ENCODE peak calls at places on chromosomes 3 and 15, in ten cellular contexts. L, P, N, R, K, H, Y, Q, J and I are unnamed samples.

GRCh38 chr3:197420566-197420965 is 122.2 kb upstream of the DLG1 start:
- DNase-seq in L (no peak), H (no peak), K (no peak), P (no peak), Q (no peak), J (no peak), Y (no peak), N (no peak), R (no peak), I (no peak)

GRCh38 chr15:61032600-61033286 is 196.4 kb downstream of the RORA start:
- DNase-seq in H (no peak), L (no peak), Q (no peak), N (peak), P (no peak), R (no peak), K (no peak), J (no peak), Y (no peak), I (peak)

GRCh38 chr15:94375997-94376396 is 144.6 kb downstream of the MCTP2 start:
- DNase-seq in L (no peak), R (no peak), Q (no peak), Y (no peak), J (no peak), P (peak), K (no peak), N (no peak), H (no peak), I (no peak)

GRCh38 chr3:153350420-153350819 is 188.4 kb downstream of the RAP2B start:
- DNase-seq in Q (no peak), K (peak), J (no peak), R (no peak), N (no peak), L (no peak), Y (no peak), P (no peak), H (no peak), I (no peak)

GRCh38 chr3:50675179-50676030 is 678 bp downstream of the DOCK3 start:
- DNase-seq in L (peak), K (no peak), Q (peak), H (peak), N (no peak), R (no peak), Y (no peak), J (peak), P (peak), I (no peak)

GRCh38 chr3:151443583-151443982 is 17.3 kb downstream of the IGSF10 start:
- DNase-seq in K (peak), P (peak), R (no peak), H (no peak), Y (no peak), J (no peak), N (no peak), L (no peak), Q (no peak), I (no peak)

GRCh38 chr3:122387709-122388108 is 3.7 kb downstream of the FAM162A start:
- DNase-seq in Y (no peak), R (no peak), J (no peak), N (no peak), L (no peak), P (no peak), Q (no peak), K (no peak), H (no peak), I (peak)

GRCh38 chr15:69983696-69984265 is 113.9 kb downstream of the TLE3 start:
- DNase-seq in L (no peak), R (no peak), N (no peak), Y (no peak), H (no peak), K (no peak), J (no peak), Q (no peak), P (no peak), I (no peak)

GRCh38 chr3:44019736-44020135 is 221.9 kb upstream of the TOPAZ1 start:
- DNase-seq in J (no peak), K (no peak), N (no peak), Y (no peak), L (no peak), P (peak), Q (no peak), H (no peak), R (no peak), I (no peak)

GRCh38 chr3:69226071-69226470 is 103.7 kb upstream of the LMOD3 start:
- DNase-seq in R (no peak), L (no peak), Q (no peak), H (no peak), N (no peak), P (no peak), Y (no peak), J (no peak), K (no peak), I (no peak)

GRCh38 chr15:89167267-89168176 is 53.9 kb downstream of the RLBP1 start:
- DNase-seq in Y (peak), Q (peak), R (no peak), J (peak), P (peak), L (no peak), H (no peak), K (peak), N (no peak), I (no peak)

GRCh38 chr15:43977072-43977884 is 150.5 kb downstream of the WDR76 start:
- DNase-seq in H (peak), Q (peak), P (peak), K (no peak), Y (no peak), N (no peak), J (no peak), L (no peak), R (no peak), I (no peak)

GRCh38 chr3:32596926-32597369 is 26.3 kb upstream of the DYNC1LI1 start:
- DNase-seq in K (peak), P (no peak), J (no peak), L (no peak), R (no peak), N (no peak), Y (no peak), Q (no peak), H (no peak), I (no peak)

GRCh38 chr3:146817705-146818104 is 212.6 kb upstream of the PLSCR5 start:
- DNase-seq in N (no peak), J (no peak), Y (no peak), H (no peak), L (no peak), P (no peak), Q (no peak), R (no peak), K (peak), I (no peak)

GRCh38 chr3:12285003-12285555 is 3.8 kb upstream of the PPARG start:
- DNase-seq in L (no peak), N (no peak), H (no peak), Y (no peak), P (no peak), Q (no peak), J (no peak), K (no peak), R (no peak), I (no peak)

GRCh38 chr15:62857411-62857853 is 185.1 kb upstream of the TPM1 start:
- DNase-seq in K (no peak), P (peak), N (no peak), J (no peak), H (no peak), Y (no peak), R (no peak), L (no peak), Q (no peak), I (no peak)